ENCODE peak calls at places on chromosomes 2 and 18, in seven cellular contexts. C is adipocyte; D is A549; Y is pancreas; T is CD8-positive, alpha-beta memory T cell; U is SJSA1; P is thoracic aorta. V is an unnamed sample. For H3K9me3, the result is how much of the 10 kb centered on the place peaks cover.

GRCh38 chr2:163515836-163516235 is 220.0 kb downstream of the FIGN start:
- DNase-seq in D (no peak), P (no peak), U (no peak), Y (no peak), C (no peak), T (no peak), V (no peak)

GRCh38 chr2:189506514-189506976 is 65.3 kb downstream of the WDR75 start:
- DNase-seq in T (no peak), D (no peak), U (no peak), Y (no peak), P (no peak), C (no peak), V (no peak)

GRCh38 chr2:121386707-121387106 is 101.7 kb upstream of the TFCP2L1 start:
- DNase-seq in Y (no peak), P (no peak), U (no peak), T (no peak), D (no peak), C (peak), V (no peak)

GRCh38 chr2:33238111-33238510 is 238.3 kb upstream of the RASGRP3 start:
- DNase-seq in P (no peak), D (no peak), C (no peak), T (no peak), Y (no peak), U (no peak), V (no peak)

GRCh38 chr2:130976591-130977237 is 116.5 kb downstream of the FAM168B start:
- DNase-seq in U (no peak), D (no peak), C (no peak), Y (no peak), P (no peak), T (no peak), V (no peak)

GRCh38 chr2:70995227-70995729 is 605 bp upstream of the TEX261 start:
- DNase-seq in Y (peak), C (peak), P (no peak), U (peak), T (peak), D (peak), V (peak)

GRCh38 chr2:121903037-121903689 is 147.7 kb downstream of the TSN start:
- DNase-seq in T (no peak), Y (no peak), P (no peak), C (no peak), D (no peak), U (no peak), V (no peak)

GRCh38 chr2:113818382-113818951 is 62.0 kb upstream of the SLC35F5 start:
- DNase-seq in T (no peak), Y (peak), C (peak), D (peak), P (no peak), U (peak), V (no peak)

GRCh38 chr18:70553961-70554325 is 265.1 kb downstream of the SOCS6 start:
- DNase-seq in T (no peak), D (no peak), U (no peak), P (no peak), C (no peak), Y (no peak), V (no peak)
- H3K9me3 ChIP-seq in T (under half), D (under half), U (under half), P (under half), C (under half), Y (under half), V (under half)

GRCh38 chr18:80088036-80088435 is 21.0 kb upstream of the ADNP2 start:
- DNase-seq in T (no peak), P (no peak), U (no peak), D (no peak), C (no peak), Y (no peak), V (no peak)
- H3K9me3 ChIP-seq in T (under half), P (under half), U (under half), D (under half), C (under half), Y (under half), V (under half)

DNA sequence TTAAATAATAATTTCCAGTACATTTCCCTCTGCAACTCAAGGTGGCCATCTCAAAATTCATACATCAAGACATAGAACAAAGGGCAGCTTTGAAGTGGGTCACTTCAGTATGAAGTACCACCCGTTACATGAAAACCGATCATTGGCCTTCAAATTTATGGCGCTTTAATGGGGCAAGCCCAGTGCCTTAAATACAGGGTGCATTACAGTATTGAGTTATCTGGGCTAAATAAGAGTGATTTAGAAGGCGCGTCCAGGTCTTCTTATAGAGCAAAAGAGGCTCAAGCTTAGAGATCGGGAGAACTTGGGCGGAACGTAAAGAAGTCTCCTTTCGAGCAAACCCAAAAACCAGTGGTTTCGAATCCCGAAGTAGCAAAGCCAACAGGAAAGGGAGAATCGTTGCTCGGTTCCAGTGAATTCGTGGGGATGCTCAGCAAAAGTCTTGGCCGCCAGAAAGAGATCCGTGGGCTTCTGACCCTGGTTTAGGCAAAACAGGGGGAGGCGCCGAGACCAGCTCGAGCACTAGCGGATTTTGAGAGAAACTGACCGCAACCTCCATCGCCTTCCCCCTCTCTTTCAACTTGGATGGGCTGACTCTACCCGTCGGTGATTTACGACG is 7.2 kb downstream of the HOXD3 start:
- DNase-seq in T (no peak), C (no peak), P (no peak), Y (no peak), U (no peak), D (no peak), V (no peak)
- H3K9me3 ChIP-seq in T (under half), C (under half), P (under half), Y (under half), U (under half), D (under half), V (under half)

DNA sequence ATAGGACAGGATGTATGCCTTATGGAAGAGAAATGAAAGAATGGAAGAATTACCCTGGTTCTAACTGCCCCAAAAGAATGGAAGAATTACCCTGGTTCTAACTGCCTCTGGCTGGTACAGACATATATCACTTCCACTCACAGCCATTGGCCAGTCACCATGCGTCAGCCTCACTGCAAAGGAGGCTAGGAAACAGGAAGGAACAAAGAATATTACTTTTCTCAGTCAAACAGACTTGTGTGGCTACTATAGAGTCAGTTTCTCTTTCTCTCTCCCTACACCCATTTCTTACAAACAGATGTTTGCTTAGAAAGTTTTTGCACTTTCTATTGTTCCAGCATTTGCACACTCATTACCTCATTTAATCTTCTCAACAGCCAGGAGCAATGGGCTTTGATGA is 1111.1 kb upstream of the KLHL29 start:
- DNase-seq in Y (no peak), P (no peak), C (no peak), U (no peak), T (no peak), D (no peak), V (no peak)
- H3K9me3 ChIP-seq in Y (under half), P (under half), C (under half), U (under half), T (under half), D (under half), V (under half)

GRCh38 chr2:39362595-39362994 is 74.5 kb downstream of the MAP4K3 start:
- DNase-seq in Y (no peak), D (no peak), C (no peak), U (no peak), T (no peak), P (no peak), V (no peak)

GRCh38 chr2:39361511-39361910 is 75.6 kb downstream of the MAP4K3 start:
- DNase-seq in D (no peak), Y (no peak), C (no peak), P (no peak), T (no peak), U (no peak), V (no peak)

GRCh38 chr2:39356922-39357639 is 80.0 kb downstream of the MAP4K3 start:
- DNase-seq in U (no peak), Y (no peak), D (no peak), P (no peak), T (no peak), C (no peak), V (no peak)

DNA sequence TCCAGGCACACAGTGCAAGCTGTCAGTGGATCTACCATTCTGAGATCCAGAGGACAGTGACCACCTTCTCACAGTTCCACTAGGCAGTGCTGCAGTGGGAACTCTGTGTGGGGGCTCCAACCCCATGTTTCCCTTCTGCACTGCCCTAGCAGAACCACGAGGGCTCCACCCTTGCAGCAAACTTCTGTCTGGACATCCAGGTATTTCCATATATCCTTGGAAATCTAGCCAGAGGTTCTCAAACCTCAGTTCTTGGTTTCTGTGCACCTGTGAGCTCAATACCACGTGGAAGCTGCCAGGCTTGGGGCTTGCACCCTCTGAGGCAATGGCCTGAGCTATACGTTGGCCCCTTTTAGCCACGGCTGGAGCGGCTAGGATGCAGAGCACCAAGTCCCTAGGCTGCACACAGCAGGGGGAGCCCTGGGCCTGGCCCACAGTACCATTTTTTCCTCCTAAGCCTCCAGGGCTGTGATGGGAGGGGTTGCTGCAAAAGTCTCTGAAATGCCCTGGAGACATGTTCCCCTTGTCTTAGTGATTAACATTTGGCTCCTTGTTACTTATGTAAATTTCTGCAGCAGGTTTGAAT is 77.5 kb downstream of the MAP4K3 start:
- DNase-seq in C (no peak), P (no peak), U (no peak), D (no peak), Y (no peak), T (no peak), V (no peak)
- H3K9me3 ChIP-seq in C (under half), P (under half), U (under half), D (half or more), Y (under half), T (under half), V (under half)

V was measured in T-helper 17 cell.